ENCODE peak calls at places on chromosome 16, in ten cellular contexts. Z, L, F, D, G, V, N, B, R and K are unnamed samples.

GRCh38 chr16:56269824-56270684 is 78.8 kb downstream of the GNAO1 start:
- DNase-seq in Z (no peak), L (no peak), F (no peak), D (no peak), G (peak; percentile 12), V (no peak), N (peak; percentile 34), B (no peak), R (peak; percentile 16), K (no peak)

GRCh38 chr16:11168386-11169065 is 87.5 kb downstream of the SOCS1 start:
- DNase-seq in Z (no peak), L (peak; percentile 31), F (no peak), D (no peak), G (no peak), V (no peak), N (no peak), B (no peak), R (no peak), K (no peak)

GRCh38 chr16:85645021-85645589 is 32.0 kb downstream of the GSE1 start:
- DNase-seq in Z (no peak), L (no peak), F (no peak), D (no peak), G (no peak), V (no peak), N (no peak), B (no peak), R (no peak), K (no peak)

GRCh38 chr16:50820225-50820624 is 78.3 kb downstream of the CYLD start:
- DNase-seq in Z (no peak), L (no peak), F (no peak), D (no peak), G (no peak), V (no peak), N (no peak), B (no peak), R (no peak), K (no peak)

GRCh38 chr16:51374790-51375189 is 223.7 kb upstream of the SALL1 start:
- DNase-seq in Z (no peak), L (no peak), F (no peak), D (no peak), G (no peak), V (no peak), N (no peak), B (no peak), R (no peak), K (no peak)

GRCh38 chr16:65415460-65415859 is 293.6 kb upstream of the CDH11 start:
- DNase-seq in Z (no peak), L (no peak), F (no peak), D (no peak), G (no peak), V (no peak), N (no peak), B (peak; percentile 31), R (no peak), K (no peak)

GRCh38 chr16:82011199-82011641 is at the start of gene SDR42E1:
- DNase-seq in Z (peak; percentile 71), L (peak; percentile 27), F (peak; percentile 77), D (no peak), G (no peak), V (peak; percentile 81), N (peak; percentile 85), B (no peak), R (no peak), K (peak; percentile 46)

GRCh38 chr16:24216961-24217360 is 39.2 kb upstream of the CACNG3 start:
- DNase-seq in Z (no peak), L (no peak), F (no peak), D (no peak), G (no peak), V (no peak), N (no peak), B (no peak), R (no peak), K (no peak)

GRCh38 chr16:66662445-66663194 is 33.9 kb downstream of the CMTM4 start:
- DNase-seq in Z (no peak), L (peak; percentile 58), F (no peak), D (no peak), G (no peak), V (peak; percentile 15), N (no peak), B (no peak), R (no peak), K (no peak)

GRCh38 chr16:75957870-75958269 is 231.6 kb upstream of the CPHXL start:
- DNase-seq in Z (no peak), L (no peak), F (no peak), D (no peak), G (no peak), V (no peak), N (no peak), B (no peak), R (no peak), K (no peak)

GRCh38 chr16:49000594-49000993 is 281.0 kb downstream of the CBLN1 start:
- DNase-seq in Z (no peak), L (no peak), F (no peak), D (no peak), G (no peak), V (peak; percentile 4), N (no peak), B (no peak), R (no peak), K (no peak)
- TF ChIP-seq CTCF in Z (no peak), L (peak; percentile 22), F (peak; percentile 54), D (peak; percentile 66), G (peak; percentile 65), V (peak; percentile 64), N (peak; percentile 34), B (peak; percentile 77), R (peak; percentile 31), K (no peak)

DNA sequence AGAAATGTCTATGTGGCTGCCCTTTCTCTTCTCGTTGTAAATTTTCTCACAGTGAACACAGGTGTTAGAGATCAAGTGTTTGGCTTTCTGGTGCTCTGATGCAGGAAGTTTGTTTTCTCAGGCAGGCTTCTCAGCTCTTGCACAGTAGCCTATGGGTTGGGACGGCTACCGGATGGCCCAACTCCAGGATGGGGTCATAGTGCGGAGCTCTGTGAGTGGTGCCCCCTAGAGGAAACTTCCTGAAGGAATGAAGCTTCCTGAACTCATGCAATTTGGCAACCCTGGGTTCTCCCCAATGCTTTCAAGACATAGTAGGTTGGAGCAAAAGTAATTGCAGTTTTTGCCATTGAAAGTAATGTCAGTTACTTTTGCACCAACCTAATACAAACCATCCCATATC is 407.5 kb upstream of the HSBP1 start:
- DNase-seq in Z (no peak), L (peak; percentile 4), F (no peak), D (no peak), G (no peak), V (no peak), N (no peak), B (no peak), R (no peak), K (no peak)
- TF ChIP-seq CTCF in Z (no peak), L (no peak), F (no peak), D (no peak), G (no peak), V (no peak), N (no peak), B (no peak), R (no peak), K (no peak)

DNA sequence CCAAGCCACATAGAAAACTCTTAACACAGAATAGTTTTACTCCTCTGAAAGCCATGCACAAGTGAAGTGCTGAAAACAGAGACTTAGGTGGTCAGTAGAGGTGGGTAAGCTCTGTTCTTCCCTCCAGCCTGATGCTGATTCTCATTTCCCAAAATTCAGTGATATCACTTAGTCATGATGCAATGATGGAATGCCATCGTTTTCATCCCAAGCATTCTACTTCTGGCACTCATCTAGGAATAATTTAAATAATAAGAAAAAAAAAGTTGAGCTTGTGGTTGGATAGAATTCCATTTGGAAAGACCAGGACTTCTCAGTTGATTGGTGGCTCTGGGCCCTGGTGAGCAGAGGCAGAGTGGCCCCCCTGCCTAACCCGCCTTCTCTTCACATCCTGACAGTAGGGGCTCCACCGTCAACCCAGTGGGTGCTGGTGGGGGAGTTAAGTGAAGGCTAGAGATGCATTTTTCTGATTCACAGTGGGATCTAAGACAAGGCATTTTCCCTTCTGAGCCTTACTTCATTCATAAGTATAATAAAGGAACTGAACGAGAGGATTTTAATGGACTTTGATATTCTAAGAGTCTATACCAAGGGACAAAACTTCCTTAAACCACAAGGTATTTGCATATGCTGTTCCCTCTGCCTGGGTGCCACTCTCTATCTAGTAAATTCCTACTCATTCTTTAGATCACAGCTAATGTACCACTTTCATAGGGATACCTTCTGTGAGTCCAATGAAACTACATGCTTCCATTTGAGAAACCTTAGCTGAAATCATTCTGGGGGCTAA is 310.3 kb upstream of the DYNLRB2 start:
- DNase-seq in Z (no peak), L (no peak), F (no peak), D (no peak), G (no peak), V (no peak), N (no peak), B (no peak), R (no peak), K (no peak)
- TF ChIP-seq CTCF in Z (no peak), L (no peak), F (no peak), D (no peak), G (no peak), V (no peak), N (no peak), B (no peak), R (no peak), K (no peak)

GRCh38 chr16:1879477-1879876 is 7.5 kb upstream of the MEIOB start:
- DNase-seq in Z (no peak), L (no peak), F (no peak), D (no peak), G (no peak), V (no peak), N (no peak), B (no peak), R (no peak), K (no peak)

GRCh38 chr16:1890024-1890700 is 18.2 kb upstream of the MEIOB start:
- DNase-seq in Z (no peak), L (no peak), F (no peak), D (no peak), G (no peak), V (no peak), N (no peak), B (no peak), R (no peak), K (no peak)

GRCh38 chr16:1887711-1888354 is 15.9 kb upstream of the MEIOB start:
- DNase-seq in Z (no peak), L (no peak), F (no peak), D (no peak), G (no peak), V (no peak), N (no peak), B (no peak), R (no peak), K (no peak)

GRCh38 chr16:1884889-1885288 is 12.9 kb upstream of the MEIOB start:
- DNase-seq in Z (peak; percentile 27), L (no peak), F (no peak), D (no peak), G (no peak), V (no peak), N (no peak), B (no peak), R (no peak), K (no peak)

GRCh38 chr16:1884155-1884760 is 12.3 kb upstream of the MEIOB start:
- DNase-seq in Z (no peak), L (no peak), F (no peak), D (no peak), G (peak; percentile 56), V (peak; percentile 27), N (peak; percentile 24), B (no peak), R (no peak), K (no peak)
- TF ChIP-seq CTCF in Z (no peak), L (no peak), F (no peak), D (peak; percentile 41), G (peak; percentile 37), V (no peak), N (no peak), B (peak; percentile 19), R (no peak), K (no peak)